ENCODE peak calls at places on chromosomes 16 and 17, in six cellular contexts. B is GM06990, W is stomach, J is right lobe of liver, D is dorsolateral prefrontal cortex, Q is fibroblast of pulmonary artery. R is an unnamed sample.

GRCh38 chr16:77794586-77794985 is 6.2 kb downstream of the VAT1L start:
- DNase-seq in B (no peak), J (no peak), Q (peak; percentile 45), W (no peak), D (no peak), R (no peak)

GRCh38 chr17:79369532-79369931 is 241.3 kb downstream of the RBFOX3 start:
- DNase-seq in D (no peak), B (no peak), Q (no peak), J (no peak), W (no peak), R (no peak)

GRCh38 chr16:6643083-6643686 is 689.5 kb upstream of the RBFOX1 start:
- DNase-seq in B (no peak), J (no peak), Q (peak; percentile 69), D (no peak), W (peak; percentile 47), R (no peak)

GRCh38 chr16:69087161-69087581 is 18.3 kb upstream of the HAS3 start:
- DNase-seq in D (no peak), B (no peak), Q (peak; percentile 45), J (no peak), W (no peak), R (peak; percentile 58)

GRCh38 chr16:56337131-56337857 is 88.1 kb downstream of the AMFR start:
- DNase-seq in D (no peak), J (no peak), W (no peak), B (no peak), Q (no peak), R (no peak)

GRCh38 chr16:2190002-2190658 is 6.3 kb downstream of the CASKIN1 start:
- DNase-seq in W (no peak), Q (no peak), B (no peak), J (no peak), D (no peak), R (no peak)

GRCh38 chr17:49996495-49997255 is 1.7 kb upstream of the DLX3 start:
- DNase-seq in J (peak; percentile 63), W (peak; percentile 59), B (peak; percentile 52), Q (peak; percentile 33), D (no peak), R (peak; percentile 77)

GRCh38 chr16:53053967-53054669 is 673 bp upstream of the CHD9 start:
- DNase-seq in Q (peak; percentile 46), D (no peak), W (peak; percentile 57), B (no peak), J (peak; percentile 69), R (peak; percentile 54)

GRCh38 chr17:44627513-44627912 is 28.8 kb upstream of the MEIOC start:
- DNase-seq in Q (no peak), D (no peak), W (no peak), B (no peak), J (no peak), R (no peak)

GRCh38 chr17:49779730-49780220 is 8.7 kb upstream of the KAT7 start:
- DNase-seq in W (no peak), Q (peak; percentile 88), D (no peak), B (no peak), J (no peak), R (no peak)

GRCh38 chr17:57442914-57443571 is 186.7 kb downstream of the MSI2 start:
- DNase-seq in B (peak; percentile 67), W (peak; percentile 36), Q (no peak), J (no peak), D (peak; percentile 31), R (no peak)

GRCh38 chr16:57447142-57447962 is at the start of the genes CIAPIN1 and COQ9:
- DNase-seq in B (peak; percentile 93), W (peak; percentile 97), Q (peak; percentile 93), J (peak; percentile 97), D (peak; percentile 75), R (peak; percentile 97)

GRCh38 chr16:88924834-88925539 is 52.0 kb downstream of the CBFA2T3 start:
- DNase-seq in Q (peak; percentile 81), W (no peak), B (no peak), D (no peak), J (no peak), R (no peak)

GRCh38 chr17:70332811-70333210 is 163.5 kb downstream of the KCNJ2 start:
- DNase-seq in W (no peak), J (no peak), B (no peak), D (no peak), Q (no peak), R (no peak)

GRCh38 chr16:1543085-1543896 is 9.8 kb downstream of the TMEM204 start:
- DNase-seq in D (no peak), Q (peak; percentile 92), J (peak; percentile 77), W (peak; percentile 32), B (no peak), R (peak; percentile 80)

GRCh38 chr17:50063516-50064252 is 7.8 kb downstream of the ITGA3 start:
- DNase-seq in D (no peak), B (no peak), W (no peak), J (no peak), Q (no peak), R (no peak)

DNA sequence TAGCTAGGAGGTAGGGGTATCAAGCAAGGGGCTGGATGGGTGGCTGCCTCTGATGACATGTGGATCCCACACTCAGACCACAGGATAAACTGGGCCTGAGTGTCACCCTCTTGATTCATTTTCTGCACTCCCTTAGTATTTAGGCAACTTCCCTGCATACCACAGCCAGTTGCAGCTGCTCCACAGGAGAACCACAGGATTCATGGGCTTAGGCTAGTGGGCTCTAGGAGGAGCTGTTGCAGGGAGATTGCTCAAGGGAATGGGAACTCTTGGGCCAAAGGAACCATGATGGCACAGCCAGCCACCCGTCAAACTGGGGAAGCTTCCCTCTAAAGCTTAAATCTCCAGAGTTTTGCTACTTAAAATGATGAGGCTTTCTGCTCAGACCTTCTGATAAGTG is 269.7 kb upstream of the ASIC2 start:
- DNase-seq in J (no peak), W (no peak), D (no peak), B (no peak), Q (peak; percentile 11), R (no peak)
- TF ChIP-seq CTCF in J (no peak), W (no peak), D (no peak), B (no peak), Q (peak; percentile 7), R (no peak)

DNA sequence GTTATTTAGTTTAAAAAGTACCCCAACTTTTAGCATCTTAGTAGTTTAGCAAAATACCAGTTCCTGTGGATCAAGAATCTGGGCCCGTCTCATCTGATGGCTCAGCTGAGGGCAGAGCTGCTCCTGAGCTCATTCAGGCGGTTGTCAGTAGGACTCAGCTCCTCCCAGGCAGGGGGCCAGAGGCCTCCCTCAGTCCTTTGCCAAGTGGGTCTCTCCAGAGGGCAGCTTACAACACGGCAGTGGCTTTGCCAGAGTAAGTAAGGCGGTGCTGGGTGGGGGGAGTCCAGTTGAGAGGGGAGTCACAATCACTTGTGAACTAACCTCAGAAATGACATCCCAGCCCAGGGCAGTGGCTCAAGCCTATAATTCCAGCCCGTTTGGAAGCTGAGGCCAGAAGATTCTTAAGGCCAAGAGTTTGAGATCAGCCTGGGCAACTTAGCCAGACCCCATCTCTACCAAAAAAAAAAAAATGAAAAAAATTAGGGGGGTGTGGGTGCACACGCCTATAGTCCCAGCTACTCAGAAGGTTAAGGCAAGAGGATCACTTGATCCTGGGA is 81.5 kb upstream of the MED9 start:
- DNase-seq in Q (no peak), J (no peak), W (no peak), B (no peak), D (no peak), R (no peak)
- TF ChIP-seq CTCF in Q (no peak), J (no peak), W (no peak), B (no peak), D (no peak), R (no peak)

DNA sequence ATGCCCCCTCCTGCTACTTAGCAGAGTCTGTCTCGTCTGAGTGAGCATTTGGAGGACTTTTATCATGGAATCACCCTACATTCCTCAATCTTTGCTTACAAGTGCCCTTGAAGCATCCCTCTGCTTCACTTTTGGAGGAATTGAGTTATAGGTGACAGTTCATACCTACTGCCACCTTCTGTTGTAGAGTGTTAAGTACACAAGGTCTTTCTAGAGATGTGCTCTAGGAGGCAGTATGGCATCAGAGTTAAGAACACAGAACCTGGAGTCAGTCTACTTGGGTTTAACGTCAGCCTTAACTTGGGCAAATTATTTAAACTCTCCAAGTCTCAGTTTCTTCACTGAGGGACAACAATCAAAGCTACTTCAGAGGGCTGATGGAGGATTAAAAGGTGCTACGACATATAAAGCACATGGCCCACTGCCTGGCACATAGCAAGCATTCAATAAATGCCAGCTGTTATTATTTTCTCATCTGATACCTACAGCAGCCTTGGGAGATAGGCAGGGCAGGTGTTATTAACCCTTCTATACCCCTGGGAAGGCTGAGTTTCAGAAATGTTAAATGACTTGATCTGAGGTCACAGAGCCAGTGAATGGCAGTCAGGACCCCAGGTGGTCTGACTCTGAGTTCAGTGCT is 62.2 kb downstream of the UTP18 start:
- DNase-seq in Q (peak; percentile 52), B (no peak), J (no peak), W (no peak), D (no peak), R (no peak)
- TF ChIP-seq CTCF in Q (peak; percentile 68), B (peak; percentile 67), J (peak; percentile 19), W (no peak), D (peak; percentile 59), R (no peak)

GRCh38 chr17:32330142-32330541 is 11.8 kb downstream of the C17orf75 start:
- DNase-seq in J (no peak), W (no peak), D (no peak), Q (no peak), B (no peak), R (no peak)
- TF ChIP-seq CTCF in J (no peak), W (no peak), D (no peak), Q (no peak), B (no peak), R (no peak)

GRCh38 chr17:8079291-8080207 is 8.0 kb downstream of the ALOX12B start:
- DNase-seq in Q (peak; percentile 46), B (peak; percentile 80), J (peak; percentile 73), W (peak; percentile 75), D (peak; percentile 62), R (peak; percentile 85)

GRCh38 chr17:8081876-8082275 is 5.6 kb downstream of the ALOX12B start:
- DNase-seq in W (no peak), D (no peak), J (no peak), Q (no peak), B (no peak), R (no peak)

GRCh38 chr17:8082312-8082711 is 5.2 kb downstream of the ALOX12B start:
- DNase-seq in J (no peak), W (no peak), B (no peak), D (no peak), Q (no peak), R (no peak)

GRCh38 chr17:8080799-8081219 is 6.7 kb downstream of the ALOX12B start:
- DNase-seq in B (no peak), W (no peak), D (no peak), J (no peak), Q (no peak), R (peak; percentile 42)

DNA sequence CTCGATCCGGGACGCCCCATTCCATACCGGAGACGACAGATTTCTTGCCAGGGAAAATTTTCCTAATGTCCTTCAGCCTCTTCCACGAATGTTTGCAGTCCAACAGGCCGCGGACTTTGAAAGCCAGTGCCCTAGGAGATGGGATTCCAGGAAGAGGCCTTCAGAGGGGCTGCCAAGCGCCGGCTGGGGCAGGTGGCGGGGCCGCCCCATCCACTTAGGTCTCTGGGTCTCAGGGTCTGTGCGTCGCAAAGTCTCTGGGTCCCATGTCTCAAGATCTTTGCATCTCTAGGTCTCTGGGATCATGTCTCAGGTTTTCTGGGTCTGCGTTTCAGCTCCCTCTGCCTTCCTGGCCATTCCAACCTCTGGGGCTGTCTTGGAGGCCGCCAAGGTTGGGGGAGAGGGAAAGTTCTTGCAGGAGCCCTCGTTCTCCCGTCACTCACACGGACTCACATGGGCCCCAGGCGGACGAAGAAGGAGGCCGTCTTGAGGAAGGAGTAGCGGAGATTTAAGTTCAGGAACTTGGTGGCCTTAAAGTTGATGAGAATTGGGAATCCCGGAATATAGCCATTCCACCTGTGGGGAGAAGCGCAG is 7.2 kb downstream of the ALOX12B start:
- DNase-seq in J (no peak), D (no peak), Q (no peak), W (no peak), B (no peak), R (no peak)
- TF ChIP-seq CTCF in J (no peak), D (no peak), Q (no peak), W (no peak), B (no peak), R (peak; percentile 33)

R was measured in lower lobe of right lung.